ENCODE peak calls at places on chromosomes 12 and 14, in ten cellular contexts. U, T, R, F, P, K, B, W, M and H are unnamed samples.

GRCh38 chr12:127270193-127270592 is 996.8 kb upstream of the TMEM132C start:
- DNase-seq in B (no peak), M (no peak), W (no peak), K (peak), U (peak), P (no peak), T (peak), F (no peak), R (no peak), H (peak)

GRCh38 chr14:65286443-65286842 is 126.1 kb upstream of the FUT8 start:
- DNase-seq in K (no peak), R (no peak), B (no peak), U (no peak), M (no peak), P (no peak), T (no peak), F (no peak), W (no peak), H (no peak)

GRCh38 chr12:29086325-29087271 is 62.5 kb upstream of the FAR2 start:
- DNase-seq in T (no peak), F (no peak), K (no peak), B (no peak), M (no peak), R (no peak), P (no peak), U (no peak), W (peak), H (no peak)

GRCh38 chr14:67551940-67552339 is 18.9 kb downstream of the PLEKHH1 start:
- DNase-seq in F (no peak), U (no peak), K (no peak), P (no peak), W (no peak), T (no peak), R (no peak), B (no peak), M (no peak), H (no peak)

GRCh38 chr12:71469235-71469873 is 29.8 kb downstream of the LGR5 start:
- DNase-seq in R (no peak), W (peak), F (no peak), T (peak), U (peak), B (no peak), P (no peak), K (peak), M (no peak), H (peak)

GRCh38 chr12:106220561-106220960 is 27.3 kb downstream of the CKAP4 start:
- DNase-seq in M (no peak), U (no peak), K (no peak), R (no peak), P (no peak), F (no peak), W (no peak), T (no peak), B (no peak), H (no peak)

GRCh38 chr12:42237052-42237852 is 796 bp downstream of the YAF2 start:
- DNase-seq in B (peak), P (peak), K (peak), F (peak), M (peak), R (peak), W (peak), U (peak), T (peak), H (peak)

GRCh38 chr14:22977684-22978486 is 4.5 kb downstream of the AJUBA start:
- DNase-seq in T (peak), R (no peak), P (no peak), W (peak), U (peak), K (no peak), M (no peak), F (no peak), B (peak), H (peak)

GRCh38 chr12:104669851-104670337 is 213.1 kb downstream of the CHST11 start:
- DNase-seq in T (peak), B (no peak), W (no peak), F (no peak), K (no peak), R (peak), P (no peak), M (no peak), U (peak), H (peak)

GRCh38 chr12:64232201-64232600 is 10.1 kb upstream of the KICS2 start:
- DNase-seq in M (no peak), W (no peak), F (no peak), U (no peak), R (no peak), B (no peak), P (no peak), K (no peak), T (no peak), H (no peak)

GRCh38 chr12:64237382-64237781 is 15.3 kb upstream of the KICS2 start:
- DNase-seq in M (no peak), B (no peak), U (no peak), P (no peak), R (no peak), T (no peak), W (no peak), K (no peak), F (no peak), H (no peak)

GRCh38 chr12:64240781-64241180 is 18.7 kb upstream of the KICS2 start:
- DNase-seq in R (no peak), K (no peak), T (no peak), F (no peak), U (no peak), M (no peak), B (no peak), P (no peak), W (no peak), H (no peak)

DNA sequence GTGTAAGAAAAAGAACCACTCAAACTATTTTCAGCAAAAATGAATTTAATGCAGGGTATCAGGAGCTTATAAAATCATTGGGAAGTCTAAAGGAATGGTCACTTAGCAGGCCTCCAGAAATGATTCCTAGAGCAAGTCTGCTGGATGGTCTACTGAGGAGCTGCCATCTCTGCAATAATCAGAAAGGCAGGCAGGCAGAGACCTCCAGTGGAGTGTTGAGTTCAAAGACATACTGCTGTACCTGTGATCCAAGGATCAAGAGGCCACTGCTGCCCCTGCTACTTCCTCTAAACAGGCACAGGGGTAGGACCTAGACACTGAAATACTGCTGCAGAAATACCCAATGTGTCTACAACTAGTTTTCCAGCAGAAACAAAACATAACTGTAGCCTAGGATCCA is 14.5 kb upstream of the KICS2 start:
- DNase-seq in T (peak), P (no peak), F (no peak), K (peak), U (peak), R (peak), M (no peak), B (no peak), W (no peak), H (peak)
- TF ChIP-seq CTCF in T (peak), P (no peak), F (no peak), K (peak), U (peak), R (peak), M (no peak), B (no peak), W (no peak), H (peak)

GRCh38 chr12:23753627-23754358 is 195.7 kb downstream of the SOX5 start:
- DNase-seq in M (no peak), F (no peak), R (no peak), K (no peak), P (no peak), T (no peak), B (no peak), W (no peak), U (no peak), H (no peak)
- H3K4me3 ChIP-seq in M (no peak), F (no peak), R (no peak), K (no peak), P (no peak), T (no peak), B (no peak), W (no peak), U (no peak), H (no peak)

DNA sequence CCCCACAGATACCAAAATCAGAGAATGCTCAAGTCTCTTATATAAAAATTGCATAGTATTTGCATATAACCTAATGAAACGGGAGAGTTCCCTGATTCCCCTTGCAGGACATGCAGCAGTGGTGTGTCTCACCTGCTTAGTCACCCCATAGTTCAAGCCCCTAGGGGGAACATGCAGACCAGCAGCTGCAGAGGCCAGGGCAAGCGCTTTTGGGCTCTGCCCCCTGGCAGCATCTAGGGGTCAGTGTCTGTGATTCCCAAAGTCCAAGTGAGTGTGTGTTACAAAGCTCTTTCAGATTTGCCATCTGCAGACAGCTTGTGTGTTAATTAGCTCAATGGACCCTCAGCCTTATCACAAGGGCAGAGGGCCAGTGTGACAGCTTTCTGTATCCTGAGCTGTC is 110.1 kb downstream of the DNAI7 start:
- DNase-seq in R (no peak), M (no peak), U (no peak), T (no peak), B (no peak), F (no peak), K (no peak), W (no peak), P (no peak), H (no peak)
- TF ChIP-seq CTCF in R (no peak), M (no peak), U (no peak), T (no peak), B (no peak), F (no peak), K (no peak), W (no peak), P (no peak), H (no peak)

GRCh38 chr12:32136404-32136803 is 29.8 kb downstream of the BICD1 start:
- DNase-seq in F (no peak), W (no peak), R (no peak), T (no peak), M (no peak), P (no peak), B (no peak), K (no peak), U (no peak), H (no peak)

GRCh38 chr12:32135967-32136366 is 29.3 kb downstream of the BICD1 start:
- DNase-seq in U (no peak), F (no peak), B (no peak), P (no peak), T (no peak), K (no peak), W (no peak), M (no peak), R (no peak), H (no peak)

GRCh38 chr12:32134144-32134888 is 27.7 kb downstream of the BICD1 start:
- DNase-seq in P (no peak), B (no peak), U (peak), F (no peak), K (peak), R (no peak), M (no peak), W (no peak), T (peak), H (peak)

GRCh38 chr12:32140867-32141266 is 34.2 kb downstream of the BICD1 start:
- DNase-seq in B (no peak), F (no peak), M (no peak), T (no peak), R (no peak), P (no peak), U (peak), K (no peak), W (no peak), H (no peak)

GRCh38 chr12:32139064-32139421 is 32.4 kb downstream of the BICD1 start:
- DNase-seq in U (peak), T (peak), P (no peak), K (peak), M (no peak), W (no peak), B (no peak), F (no peak), R (no peak), H (no peak)
- H3K4me3 ChIP-seq in U (peak), T (no peak), P (no peak), K (peak), M (peak), W (no peak), B (no peak), F (peak), R (peak), H (no peak)

DNA sequence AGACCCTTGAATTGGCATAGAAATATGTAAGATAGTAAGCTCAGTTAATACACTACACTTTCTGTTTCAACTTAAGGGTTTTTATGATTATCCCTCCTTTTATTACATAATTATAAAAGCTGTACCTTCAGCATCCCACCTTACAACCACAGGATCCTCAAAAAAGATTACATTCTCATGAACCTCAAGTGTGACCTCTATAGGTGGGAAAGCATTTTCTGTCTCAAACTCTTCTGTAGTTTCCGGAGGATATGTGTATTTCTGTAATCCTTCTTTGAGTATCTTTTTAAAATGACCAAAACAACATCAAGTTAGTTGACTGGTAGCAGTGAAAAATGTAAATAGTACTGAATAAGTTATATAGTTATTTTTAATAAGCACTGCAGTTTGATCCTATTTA is 75.9 kb downstream of the DNAI7 start:
- DNase-seq in K (no peak), T (no peak), W (no peak), M (no peak), P (no peak), U (peak), F (no peak), B (no peak), R (no peak), H (peak)
- TF ChIP-seq CTCF in K (no peak), T (no peak), W (no peak), M (no peak), P (no peak), U (peak), F (no peak), B (no peak), R (no peak), H (no peak)

GRCh38 chr12:57459055-57459749 is 383 bp upstream of the GLI1 start:
- DNase-seq in K (peak), R (peak), W (peak), U (peak), P (peak), M (peak), T (peak), B (peak), F (peak), H (peak)

GRCh38 chr12:57459750-57460400 is at the start of gene GLI1:
- DNase-seq in M (no peak), U (no peak), R (peak), K (no peak), W (peak), B (no peak), F (no peak), P (no peak), T (peak), H (no peak)

GRCh38 chr12:57456737-57457490 is 1.8 kb downstream of the INHBE start:
- DNase-seq in K (no peak), P (no peak), F (no peak), M (no peak), T (no peak), W (no peak), U (no peak), B (no peak), R (no peak), H (no peak)

GRCh38 chr12:57460457-57461325 is 1.1 kb downstream of the GLI1 start:
- DNase-seq in T (no peak), W (peak), M (no peak), P (no peak), R (no peak), U (no peak), K (no peak), B (no peak), F (no peak), H (no peak)

DNA sequence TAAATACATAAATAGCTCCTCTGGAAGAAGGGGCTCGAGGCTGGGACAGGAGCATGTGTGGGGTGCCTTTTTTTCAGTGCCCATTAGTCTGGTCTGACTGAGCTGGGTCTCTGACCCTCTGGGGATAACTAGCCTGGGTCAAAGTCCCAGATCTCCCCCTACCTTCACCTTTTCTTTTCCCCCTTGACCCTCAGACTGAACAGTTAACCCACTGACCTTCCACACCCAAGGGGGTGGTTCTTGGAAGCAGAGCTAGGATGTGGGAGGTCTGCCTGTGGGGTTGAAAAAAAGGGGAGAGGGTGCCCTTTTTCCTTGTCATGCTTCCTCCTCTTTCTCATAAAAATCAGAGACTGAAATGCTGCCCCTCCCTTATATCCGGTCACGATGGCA is 925 bp upstream of the GLI1 start:
- DNase-seq in B (no peak), F (no peak), K (no peak), P (no peak), W (no peak), T (no peak), M (no peak), R (no peak), U (no peak), H (no peak)
- H3K4me3 ChIP-seq in B (peak), F (peak), K (peak), P (peak), W (peak), T (peak), M (peak), R (peak), U (peak), H (peak)

GRCh38 chr12:77179515-77179914 is 114.1 kb upstream of the E2F7 start:
- DNase-seq in T (no peak), M (no peak), R (no peak), B (no peak), F (no peak), P (no peak), W (peak), K (no peak), U (no peak), H (no peak)
- TF ChIP-seq CTCF in T (no peak), M (no peak), R (no peak), B (no peak), F (no peak), P (no peak), W (no peak), K (no peak), U (no peak), H (no peak)

GRCh38 chr12:94012508-94013044 is 135.8 kb upstream of the PLXNC1 start:
- DNase-seq in F (no peak), B (no peak), T (no peak), W (no peak), R (no peak), U (no peak), K (no peak), P (no peak), M (no peak), H (no peak)

DNA sequence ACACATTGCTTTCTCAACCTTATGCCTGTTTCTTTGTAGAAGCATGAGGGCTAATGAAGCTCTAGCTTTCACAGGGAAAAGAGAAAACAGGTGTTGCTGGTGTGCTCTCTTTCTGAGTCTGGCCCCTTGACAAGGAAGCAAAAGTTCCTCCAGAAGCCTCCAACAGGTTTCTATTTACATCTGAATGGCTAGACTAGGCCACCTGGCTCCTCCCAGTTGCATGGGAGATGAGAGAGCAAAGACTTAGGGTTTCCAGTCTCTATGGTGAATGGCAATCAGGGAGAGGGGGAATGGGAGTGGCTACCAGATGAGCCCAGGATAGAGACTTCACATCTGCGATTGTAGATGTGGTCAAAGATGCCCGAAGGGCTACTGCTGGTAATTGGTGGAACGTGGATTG is 138.1 kb upstream of the PLXNC1 start:
- DNase-seq in F (no peak), U (no peak), P (no peak), K (no peak), R (no peak), B (no peak), T (no peak), M (no peak), W (no peak), H (no peak)
- H3K4me3 ChIP-seq in F (no peak), U (no peak), P (no peak), K (no peak), R (no peak), B (no peak), T (no peak), M (no peak), W (no peak), H (no peak)

GRCh38 chr12:97425802-97426484 is 36.7 kb upstream of the RMST start:
- DNase-seq in M (no peak), U (no peak), T (no peak), B (no peak), W (no peak), P (no peak), K (no peak), F (no peak), R (no peak), H (peak)
- TF ChIP-seq CTCF in M (no peak), U (no peak), T (no peak), B (no peak), W (no peak), P (no peak), K (no peak), F (no peak), R (no peak), H (no peak)

DNA sequence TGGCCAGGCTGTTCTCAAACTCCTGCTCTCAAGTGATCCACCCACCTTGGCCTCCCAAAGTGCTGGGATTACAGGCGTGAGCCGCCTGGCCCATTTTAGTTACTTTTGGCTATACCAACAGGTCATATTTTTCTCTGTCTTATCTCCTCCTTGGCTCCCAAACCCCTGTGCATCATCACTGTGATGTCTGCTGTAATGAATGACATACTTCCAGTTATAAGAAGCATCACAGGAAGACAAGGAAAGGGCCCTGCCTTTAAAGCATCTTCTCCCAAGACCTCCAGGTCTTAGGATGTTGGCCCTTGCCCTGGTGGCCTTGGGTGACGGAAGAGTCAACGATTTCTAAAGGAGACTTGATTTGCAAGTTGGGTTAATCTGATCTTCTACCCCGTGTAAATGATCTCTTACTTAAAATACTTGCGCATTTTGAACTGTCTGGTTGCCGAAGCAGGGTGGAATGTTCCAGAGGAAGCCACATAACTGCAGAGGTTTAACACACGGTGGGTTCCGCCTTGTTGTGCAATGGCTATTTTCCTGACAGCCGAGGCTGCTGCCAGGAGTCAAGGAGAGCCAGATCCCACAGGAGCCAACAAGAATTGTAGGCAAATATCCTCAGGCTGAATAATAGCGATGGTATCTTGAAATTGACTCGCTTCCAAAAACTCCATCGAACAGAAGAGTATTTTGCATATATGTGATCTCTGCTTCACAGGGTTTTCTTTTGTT is 55.7 kb upstream of the PLXNC1 start:
- DNase-seq in R (peak), B (peak), M (no peak), K (peak), T (peak), W (no peak), P (no peak), F (no peak), U (peak), H (peak)
- H3K4me3 ChIP-seq in R (no peak), B (no peak), M (no peak), K (no peak), T (no peak), W (no peak), P (no peak), F (no peak), U (no peak), H (no peak)